ENCODE peak calls at places on chromosomes 2 and 18, in six cellular contexts. A is dorsolateral prefrontal cortex, N is endothelial cell, O is IMR-90, D is HFFc6, K is A549. Q is an unnamed sample.
A peak's percentile ranks its signal among the peaks of the same experiment; 100 is the strongest.

GRCh38 chr2:226693521-226693920 is 106.1 kb downstream of the IRS1 start:
- DNase-seq in A (no peak), D (no peak), O (no peak), N (no peak), K (no peak), Q (no peak)

GRCh38 chr18:13191779-13192178 is 26.8 kb upstream of the LDLRAD4 start:
- DNase-seq in D (no peak), K (no peak), N (no peak), A (no peak), O (no peak), Q (no peak)

GRCh38 chr2:129404000-129404700 is 575.3 kb upstream of the RAB6C start:
- DNase-seq in D (no peak), N (no peak), O (no peak), K (no peak), A (no peak), Q (no peak)

GRCh38 chr2:47488870-47489584 is 86.1 kb downstream of the MSH2 start:
- DNase-seq in D (peak; percentile 73), A (no peak), N (no peak), O (peak; percentile 92), K (peak; percentile 74), Q (no peak)

GRCh38 chr2:169767243-169767888 is 31.3 kb upstream of the SSB start:
- DNase-seq in D (peak; percentile 44), N (peak; percentile 47), A (no peak), K (peak; percentile 61), O (peak; percentile 64), Q (peak; percentile 36)

GRCh38 chr2:218895758-218896500 is 15.3 kb downstream of the WNT10A start:
- DNase-seq in O (no peak), A (no peak), N (no peak), K (no peak), D (no peak), Q (no peak)

GRCh38 chr2:77232909-77233308 is 289.3 kb downstream of the LRRTM4 start:
- DNase-seq in N (no peak), K (no peak), A (no peak), D (no peak), O (no peak), Q (no peak)

GRCh38 chr18:47677952-47678351 is 252.5 kb downstream of the SMAD2 start:
- DNase-seq in A (no peak), D (no peak), K (no peak), N (no peak), O (no peak), Q (no peak)

GRCh38 chr2:168992591-168993349 is 38.4 kb downstream of the ABCB11 start:
- DNase-seq in A (no peak), K (no peak), O (no peak), N (no peak), D (no peak), Q (no peak)

GRCh38 chr2:43387092-43388062 is 161.0 kb upstream of the ZFP36L2 start:
- DNase-seq in D (peak; percentile 32), N (no peak), O (peak; percentile 52), A (no peak), K (no peak), Q (no peak)

GRCh38 chr2:231707625-231708049 is 688 bp upstream of the PTMA start:
- DNase-seq in O (no peak), K (peak; percentile 68), A (no peak), D (no peak), N (peak; percentile 52), Q (no peak)

GRCh38 chr18:48868468-48869466 is 82.0 kb downstream of the SMAD7 start:
- DNase-seq in O (peak; percentile 34), K (peak; percentile 51), A (no peak), N (no peak), D (no peak), Q (peak; percentile 57)

GRCh38 chr18:57776767-57777166 is 26.3 kb downstream of the ATP8B1 start:
- DNase-seq in O (no peak), K (no peak), D (no peak), N (no peak), A (no peak), Q (no peak)

GRCh38 chr2:240704651-240705050 is 13.0 kb downstream of the AQP12A start:
- DNase-seq in O (no peak), A (peak; percentile 51), N (no peak), D (no peak), K (no peak), Q (no peak)

GRCh38 chr2:26687785-26688184 is 4.7 kb upstream of the KCNK3 start:
- DNase-seq in O (no peak), A (no peak), K (no peak), N (no peak), D (no peak), Q (no peak)

GRCh38 chr2:231162036-231162345 is 36.4 kb upstream of the ARMC9 start:
- DNase-seq in A (no peak), K (peak; percentile 25), O (peak; percentile 99), D (peak; percentile 97), N (no peak), Q (no peak)

GRCh38 chr18:61308795-61309393 is 24.3 kb upstream of the CDH20 start:
- DNase-seq in A (peak; percentile 69), O (peak; percentile 1), K (no peak), D (no peak), N (no peak), Q (no peak)

GRCh38 chr2:112137516-112138142 is 556 bp upstream of the FBLN7 start:
- DNase-seq in A (no peak), D (peak; percentile 10), O (peak; percentile 37), N (no peak), K (no peak), Q (no peak)

GRCh38 chr2:172234716-172235661 is 132.3 kb upstream of the DLX2 start:
- DNase-seq in O (no peak), K (no peak), N (no peak), D (no peak), A (no peak), Q (no peak)

GRCh38 chr2:52112141-52112540 is 1080.2 kb upstream of the NRXN1 start:
- DNase-seq in A (no peak), O (no peak), N (no peak), D (no peak), K (no peak), Q (no peak)

GRCh38 chr18:75071484-75071785 is 137.5 kb downstream of the PTGR3 start:
- DNase-seq in D (no peak), A (no peak), O (no peak), K (no peak), N (no peak), Q (no peak)

GRCh38 chr2:10382313-10383061 is 65.6 kb downstream of the ODC1 start:
- DNase-seq in D (no peak), O (no peak), K (no peak), A (no peak), N (peak; percentile 55), Q (peak; percentile 37)

GRCh38 chr2:196725218-196725617 is 74.3 kb downstream of the GTF3C3 start:
- DNase-seq in K (no peak), O (no peak), A (no peak), N (no peak), D (peak; percentile 9), Q (no peak)

DNA sequence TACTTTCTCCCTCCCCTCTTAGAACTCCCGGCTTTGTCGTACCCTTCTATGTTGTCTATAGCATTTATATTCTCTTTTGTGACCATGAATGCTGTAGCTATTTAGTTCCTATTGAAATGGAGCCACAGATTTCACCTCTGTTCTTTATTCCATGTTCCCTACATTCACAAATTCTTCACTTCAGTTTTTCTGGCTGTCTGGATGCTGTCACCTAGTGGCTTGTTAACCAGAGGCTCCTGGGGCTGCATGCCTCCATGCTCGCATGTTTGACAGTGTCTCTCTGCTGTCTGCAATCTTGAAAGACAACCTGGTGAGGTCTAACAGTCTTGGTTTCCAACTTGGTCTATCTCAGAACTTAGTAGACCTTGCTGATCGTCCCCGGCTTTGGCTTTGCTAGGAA is 48.2 kb downstream of the CFAP221 start:
- DNase-seq in K (no peak), D (no peak), N (no peak), O (no peak), A (no peak), Q (no peak)
- TF ChIP-seq CTCF in K (no peak), D (no peak), N (no peak), O (no peak), A (no peak), Q (no peak)

DNA sequence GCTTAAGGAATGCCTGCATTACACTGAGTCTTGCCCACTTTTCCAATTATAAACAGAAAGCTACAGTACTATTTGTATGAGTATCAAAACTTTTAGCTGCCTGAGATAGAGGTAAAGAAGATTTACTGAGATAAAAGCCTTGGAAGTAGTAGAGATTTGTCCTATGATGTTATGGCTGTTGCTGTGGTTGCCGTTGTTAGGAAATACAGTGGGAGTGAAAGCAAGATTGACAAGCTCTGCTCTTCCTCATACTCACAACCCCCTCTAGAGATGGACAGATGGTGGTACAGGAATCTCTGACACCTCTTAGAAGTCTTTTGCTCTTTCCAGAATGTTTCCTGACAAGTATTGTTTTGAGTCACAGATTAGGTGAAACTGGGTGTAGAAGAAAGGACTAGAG is 242.5 kb downstream of the RPIA start:
- DNase-seq in N (no peak), A (no peak), O (no peak), D (no peak), K (peak; percentile 69), Q (no peak)
- TF ChIP-seq CTCF in N (peak; percentile 14), A (no peak), O (no peak), D (no peak), K (peak; percentile 8), Q (no peak)

GRCh38 chr2:120239488-120240287 is 13.0 kb upstream of the RALB start:
- DNase-seq in A (no peak), O (peak; percentile 82), K (peak; percentile 45), D (peak; percentile 82), N (peak; percentile 76), Q (no peak)

GRCh38 chr2:120236791-120237190 is 13.6 kb upstream of the TMEM185B start:
- DNase-seq in O (no peak), D (no peak), A (no peak), N (no peak), K (no peak), Q (no peak)

GRCh38 chr2:120240901-120241429 is 11.7 kb upstream of the RALB start:
- DNase-seq in K (no peak), N (no peak), A (no peak), D (no peak), O (no peak), Q (no peak)

GRCh38 chr2:120237491-120237902 is 14.3 kb upstream of the TMEM185B start:
- DNase-seq in A (no peak), D (peak; percentile 83), N (no peak), K (peak; percentile 70), O (peak; percentile 80), Q (no peak)

DNA sequence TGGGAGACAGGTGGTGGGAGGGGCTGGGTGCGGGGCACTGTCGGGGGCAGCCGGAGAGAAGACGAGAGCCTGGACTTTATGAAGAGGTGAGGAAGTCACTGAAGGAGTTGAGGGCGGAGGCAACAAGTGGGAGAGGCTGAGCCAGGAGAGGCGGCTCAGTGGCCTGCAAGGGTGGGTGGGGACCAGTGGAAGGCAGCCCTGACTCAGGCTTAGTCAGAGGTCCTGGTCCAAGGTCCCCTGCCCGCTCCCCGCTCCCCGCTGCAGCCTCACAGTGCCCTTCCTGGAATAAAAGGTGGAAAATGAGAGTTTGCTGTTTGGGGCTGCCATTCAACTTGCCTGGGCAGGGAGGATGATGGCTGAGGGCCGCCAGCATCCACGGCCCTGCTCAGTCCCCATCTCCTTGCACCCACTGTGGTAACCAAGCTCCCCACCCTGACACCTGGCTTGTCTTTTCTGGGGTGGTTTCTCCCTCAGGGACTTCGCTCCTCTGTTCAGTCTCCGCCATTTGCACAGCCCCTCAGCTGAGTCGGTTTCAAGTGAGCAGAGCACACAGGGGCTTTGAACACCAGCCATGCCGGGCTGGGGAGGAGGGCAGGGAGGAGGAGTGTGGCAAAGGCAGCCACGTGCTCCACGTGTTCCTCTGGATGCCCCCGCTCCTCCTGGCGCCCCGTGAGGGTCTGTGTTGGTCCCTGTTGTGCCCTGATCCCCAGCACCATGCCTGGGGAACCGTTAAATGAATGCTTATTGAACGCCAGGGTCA is 13.7 kb upstream of the RALB start:
- DNase-seq in O (peak; percentile 83), D (peak; percentile 83), N (no peak), A (no peak), K (peak; percentile 87), Q (no peak)
- TF ChIP-seq CTCF in O (no peak), D (no peak), N (no peak), A (no peak), K (no peak), Q (no peak)

GRCh38 chr2:208489687-208490086 is 83.1 kb downstream of the PTH2R start:
- DNase-seq in N (no peak), O (no peak), D (no peak), A (no peak), K (no peak), Q (no peak)
- TF ChIP-seq CTCF in N (no peak), O (no peak), D (no peak), A (no peak), K (no peak), Q (no peak)

Q was measured in natural killer cell.